ENCODE peak calls at places on chromosomes 1 and 21, in five cellular contexts. L, T, R, G and Y are unnamed samples.

GRCh38 chr1:207817778-207818751 is 66.2 kb downstream of the CD46 start:
- DNase-seq in T (no peak), L (no peak), R (no peak), G (no peak), Y (no peak)

GRCh38 chr1:44423706-44424546 is 18.9 kb downstream of the RNF220 start:
- DNase-seq in R (peak; percentile 81), T (peak; percentile 60), G (peak; percentile 27), L (no peak), Y (no peak)

GRCh38 chr1:174769961-174770549 is 229.7 kb upstream of the CACYBP start:
- DNase-seq in G (no peak), R (peak; percentile 34), T (no peak), L (no peak), Y (no peak)

GRCh38 chr21:39567180-39567972 is 45.4 kb upstream of the B3GALT5 start:
- DNase-seq in G (no peak), R (no peak), T (no peak), L (no peak), Y (no peak)

GRCh38 chr1:46747683-46748288 is 28.9 kb upstream of the EFCAB14 start:
- DNase-seq in T (peak; percentile 31), R (peak; percentile 65), G (no peak), L (no peak), Y (no peak)

GRCh38 chr1:247322849-247323586 is 8.6 kb downstream of the ZNF496 start:
- DNase-seq in L (peak; percentile 12), R (no peak), G (no peak), T (no peak), Y (no peak)

GRCh38 chr1:50704126-50704525 is 255.9 kb downstream of the FAF1 start:
- DNase-seq in R (peak; percentile 26), T (no peak), L (no peak), G (no peak), Y (no peak)

GRCh38 chr21:41670056-41670805 is 96.6 kb downstream of the RIPK4 start:
- DNase-seq in R (no peak), L (no peak), G (no peak), T (no peak), Y (no peak)

GRCh38 chr1:58401991-58402390 is 144.5 kb downstream of the OMA1 start:
- DNase-seq in T (no peak), G (peak; percentile 23), L (no peak), R (no peak), Y (no peak)

GRCh38 chr1:66323958-66324357 is 210.0 kb upstream of the SGIP1 start:
- DNase-seq in T (no peak), L (no peak), R (no peak), G (no peak), Y (no peak)

GRCh38 chr1:153697873-153698647 is 19.6 kb downstream of the NPR1 start:
- DNase-seq in T (no peak), L (no peak), R (no peak), G (peak; percentile 77), Y (no peak)

GRCh38 chr1:211335507-211336157 is 9.0 kb downstream of the TRAF5 start:
- DNase-seq in G (no peak), L (no peak), T (peak; percentile 52), R (no peak), Y (no peak)

GRCh38 chr21:37863842-37864241 is 52.4 kb downstream of the KCNJ6 start:
- DNase-seq in L (no peak), T (no peak), R (no peak), G (no peak), Y (no peak)

GRCh38 chr1:98692482-98692881 is 31.0 kb downstream of the SNX7 start:
- DNase-seq in L (no peak), T (no peak), R (no peak), G (no peak), Y (no peak)

GRCh38 chr1:19484338-19484792 is 974 bp downstream of the CAPZB start:
- DNase-seq in R (no peak), G (peak; percentile 26), T (no peak), L (peak; percentile 42), Y (peak; percentile 46)

GRCh38 chr1:158180741-158181576 is at the start of gene CD1D:
- DNase-seq in G (peak; percentile 42), L (no peak), T (peak; percentile 38), R (peak; percentile 27), Y (peak; percentile 28)

GRCh38 chr1:119276558-119276957 is 92.0 kb upstream of the HAO2 start:
- DNase-seq in T (no peak), L (no peak), R (peak; percentile 37), G (no peak), Y (no peak)

GRCh38 chr1:210099921-210100320 is 132.7 kb upstream of the SERTAD4 start:
- DNase-seq in R (no peak), T (no peak), G (no peak), L (no peak), Y (no peak)

GRCh38 chr1:157691285-157691920 is 9.2 kb downstream of the FCRL3 start:
- DNase-seq in G (no peak), R (peak; percentile 14), L (no peak), T (no peak), Y (no peak)

GRCh38 chr1:15243275-15244043 is 3.6 kb upstream of the FHAD1 start:
- DNase-seq in T (no peak), G (no peak), L (no peak), R (no peak), Y (no peak)

GRCh38 chr1:7501259-7501560 is 269.9 kb upstream of the VAMP3 start:
- DNase-seq in G (no peak), T (no peak), L (no peak), R (no peak), Y (no peak)

GRCh38 chr21:28261291-28261690 is 731.4 kb downstream of the LTN1 start:
- DNase-seq in T (no peak), G (no peak), R (no peak), L (no peak), Y (no peak)

DNA sequence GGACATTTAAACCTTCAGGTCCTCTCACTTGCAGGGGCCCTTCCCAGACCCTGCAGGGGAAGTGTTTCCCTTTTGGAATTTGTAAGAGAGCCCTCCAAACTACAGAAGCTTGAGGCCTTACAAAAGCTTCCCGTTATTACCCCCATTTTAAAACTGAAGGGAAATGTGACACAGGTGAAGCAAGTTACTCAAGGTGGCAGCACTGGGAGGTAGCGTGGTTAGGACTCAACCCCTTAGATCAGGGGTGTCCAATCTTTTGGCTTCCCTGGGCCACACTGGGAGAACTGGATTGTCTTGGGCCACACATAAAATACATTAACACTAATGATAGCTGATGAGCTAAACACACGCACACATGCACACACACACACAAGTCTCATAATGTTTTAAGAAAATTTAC is 15.8 kb upstream of the ZC3H12A start:
- DNase-seq in L (no peak), R (no peak), T (no peak), G (no peak), Y (no peak)
- TF ChIP-seq CTCF in L (no peak), R (peak; percentile 25), T (no peak), G (no peak), Y (no peak)

GRCh38 chr1:76929136-76929535 is 61.9 kb downstream of the ST6GALNAC5 start:
- DNase-seq in G (no peak), L (no peak), T (no peak), R (no peak), Y (no peak)
- TF ChIP-seq CTCF in G (no peak), L (no peak), T (no peak), R (no peak), Y (no peak)

DNA sequence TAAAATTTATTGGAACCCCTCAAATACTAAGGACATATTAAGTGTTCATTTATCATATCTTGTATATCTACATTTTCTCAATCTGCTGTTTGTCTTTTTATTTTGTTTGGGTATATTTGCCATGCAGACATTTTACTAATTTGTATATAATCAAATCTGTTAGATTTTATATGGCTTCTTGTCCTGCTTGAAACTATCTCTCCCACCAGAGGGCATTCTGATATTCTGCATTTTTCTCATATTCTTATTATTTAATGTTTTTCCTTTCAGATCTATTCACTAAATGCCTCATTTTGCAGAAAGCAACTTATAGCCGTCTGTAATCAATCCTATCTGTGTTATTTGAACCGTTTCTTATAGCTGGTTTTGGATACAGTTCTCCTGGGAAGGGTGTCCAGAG is 745.5 kb downstream of the LRRIQ3 start:
- DNase-seq in G (no peak), T (no peak), L (no peak), R (no peak), Y (no peak)
- TF ChIP-seq CTCF in G (no peak), T (no peak), L (no peak), R (peak; percentile 14), Y (no peak)

GRCh38 chr1:216749219-216749618 is 26.0 kb upstream of the ESRRG start:
- DNase-seq in R (no peak), G (no peak), T (no peak), L (no peak), Y (no peak)

GRCh38 chr1:216750962-216751361 is 27.7 kb upstream of the ESRRG start:
- DNase-seq in T (no peak), G (no peak), R (no peak), L (no peak), Y (no peak)

GRCh38 chr1:216750031-216750627 is 26.9 kb upstream of the ESRRG start:
- DNase-seq in L (no peak), G (no peak), T (no peak), R (peak; percentile 45), Y (no peak)
- TF ChIP-seq CTCF in L (no peak), G (peak; percentile 54), T (peak; percentile 41), R (peak; percentile 83), Y (no peak)

DNA sequence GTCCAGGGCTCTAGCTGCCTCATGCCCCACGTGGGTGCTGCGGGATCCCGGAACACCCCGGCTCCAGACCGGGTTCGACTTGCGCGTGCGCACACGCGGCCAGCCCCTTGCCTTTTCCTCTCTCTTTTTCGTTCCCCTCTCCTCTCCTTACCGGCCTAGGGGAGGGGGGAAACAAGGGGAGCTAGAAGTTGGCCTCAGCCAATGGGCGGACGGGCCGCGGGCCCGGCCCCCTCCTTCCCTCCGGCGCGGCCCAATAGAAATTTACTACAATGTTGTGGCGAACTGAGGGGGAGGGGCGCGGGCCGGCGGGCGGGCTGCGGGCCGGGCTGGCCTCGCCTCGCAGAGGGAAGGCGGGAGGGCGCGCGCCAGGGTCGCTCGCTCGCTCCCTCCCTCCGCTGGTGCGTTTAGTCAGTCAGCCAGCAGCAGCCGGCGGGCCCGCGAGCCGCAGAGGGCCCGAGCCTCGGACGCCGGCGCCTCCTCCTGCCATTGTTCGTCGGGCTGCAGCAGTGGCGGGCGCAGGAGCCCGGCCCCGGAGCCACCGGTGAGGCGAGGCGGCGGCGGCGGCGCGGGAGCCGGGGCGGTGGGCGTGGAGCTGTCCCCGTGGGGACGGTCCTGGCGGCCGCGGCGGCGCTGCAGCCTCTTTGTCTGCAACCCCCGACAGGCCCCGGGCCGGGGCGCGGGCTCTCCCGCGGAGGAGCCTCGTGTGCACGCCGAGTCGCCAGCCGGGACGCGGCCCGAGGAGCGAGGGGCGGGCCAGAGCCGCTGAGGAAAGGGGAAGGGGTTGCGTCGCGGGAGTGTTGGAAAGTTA is at the start of gene EPB41:
- DNase-seq in T (peak; percentile 93), L (peak; percentile 94), R (peak; percentile 79), G (peak; percentile 91), Y (peak; percentile 98)
- TF ChIP-seq CTCF in T (no peak), L (no peak), R (no peak), G (no peak), Y (no peak)

DNA sequence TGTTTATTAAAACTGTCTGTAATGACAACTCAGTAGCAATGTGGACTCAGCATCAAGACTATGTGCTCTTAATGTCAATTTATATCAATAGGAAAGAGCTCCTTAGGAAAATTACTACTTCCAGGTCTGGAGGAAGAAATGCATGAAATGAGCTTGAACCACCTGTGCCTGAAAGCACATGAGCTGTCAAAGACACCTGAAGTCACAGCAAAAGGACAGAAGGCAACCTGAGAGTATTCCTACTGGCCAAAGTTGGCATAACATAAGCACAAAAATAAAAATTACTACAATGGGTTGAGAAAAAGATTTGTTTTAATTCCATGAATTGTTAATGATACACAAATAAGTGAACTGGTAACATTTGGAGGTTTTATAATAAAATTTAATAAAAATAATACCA is 13.4 kb upstream of the KRTAP7-1 start:
- DNase-seq in T (no peak), R (no peak), G (no peak), L (no peak), Y (no peak)
- TF ChIP-seq CTCF in T (no peak), R (no peak), G (no peak), L (no peak), Y (peak; percentile 57)